ENCODE peak calls at places on chromosomes 13 and 19, in ten cellular contexts. G, C, J, M, P, S, N, V, A and B are unnamed samples.
A peak's percentile ranks its signal among the peaks of the same experiment; 100 is the strongest.

GRCh38 chr19:19259741-19260140 is 13.4 kb downstream of the TM6SF2 start:
- DNase-seq in V (no peak), G (no peak), J (no peak), N (no peak), A (no peak), M (peak; percentile 84), P (no peak), S (no peak), C (no peak), B (no peak)

GRCh38 chr13:45242070-45242469 is 41.2 kb upstream of the KCTD4 start:
- DNase-seq in V (no peak), C (no peak), A (no peak), P (no peak), N (peak; percentile 64), S (no peak), M (no peak), J (no peak), G (no peak), B (no peak)

GRCh38 chr19:57099199-57099661 is 20.6 kb upstream of the USP29 start:
- DNase-seq in A (peak; percentile 12), J (peak; percentile 27), M (peak; percentile 63), G (no peak), N (peak; percentile 7), C (no peak), S (no peak), V (peak; percentile 4), P (no peak), B (peak; percentile 50)

GRCh38 chr13:52085416-52085815 is 43.5 kb downstream of the NEK5 start:
- DNase-seq in J (no peak), S (no peak), V (peak; percentile 68), N (peak; percentile 68), C (no peak), M (no peak), P (no peak), A (no peak), G (no peak), B (no peak)

GRCh38 chr13:111216166-111216960 is 101.3 kb downstream of the ARHGEF7 start:
- DNase-seq in M (peak; percentile 73), A (no peak), G (no peak), N (peak; percentile 31), P (peak; percentile 76), J (no peak), S (no peak), V (no peak), C (no peak), B (peak; percentile 41)

GRCh38 chr19:30312582-30313352 is 59.4 kb upstream of the ZNF536 start:
- DNase-seq in P (no peak), J (no peak), V (no peak), C (no peak), N (no peak), M (no peak), G (no peak), S (no peak), A (no peak), B (no peak)

GRCh38 chr19:38017504-38018150 is 110.6 kb downstream of the SIPA1L3 start:
- DNase-seq in A (no peak), C (no peak), N (no peak), J (no peak), G (no peak), P (no peak), M (no peak), S (no peak), V (no peak), B (no peak)

GRCh38 chr13:44425815-44426078 is 52.1 kb downstream of the SERP2 start:
- DNase-seq in M (peak; percentile 71), V (no peak), J (no peak), S (no peak), P (no peak), A (no peak), N (no peak), G (no peak), C (no peak), B (no peak)

GRCh38 chr19:48363500-48363809 is 285 bp downstream of the TMEM143 start:
- DNase-seq in N (no peak), C (no peak), P (no peak), J (no peak), G (no peak), A (no peak), V (no peak), S (no peak), M (no peak), B (no peak)

GRCh38 chr13:98225036-98225940 is 48.2 kb upstream of the RNF113B start:
- DNase-seq in G (no peak), S (no peak), N (no peak), C (no peak), M (no peak), V (no peak), A (no peak), J (no peak), P (no peak), B (no peak)

GRCh38 chr13:98458431-98458830 is 118.5 kb downstream of the STK24 start:
- DNase-seq in J (no peak), G (no peak), A (no peak), V (no peak), S (no peak), N (no peak), C (no peak), M (no peak), P (no peak), B (no peak)

GRCh38 chr19:47660435-47660832 is 51.5 kb downstream of the BICRA start:
- DNase-seq in G (no peak), M (no peak), S (no peak), N (no peak), V (no peak), A (no peak), C (no peak), P (no peak), J (no peak), B (no peak)

GRCh38 chr13:40502236-40502635 is 164.2 kb downstream of the FOXO1 start:
- DNase-seq in N (peak; percentile 73), J (no peak), M (no peak), S (no peak), V (no peak), P (peak; percentile 3), C (no peak), G (no peak), A (no peak), B (no peak)

GRCh38 chr19:55253842-55254624 is 4.8 kb downstream of the PPP6R1 start:
- DNase-seq in G (no peak), P (no peak), S (no peak), N (no peak), V (no peak), J (no peak), A (no peak), C (no peak), M (no peak), B (peak; percentile 72)

GRCh38 chr13:80211573-80211972 is 129.4 kb downstream of the SPRY2 start:
- DNase-seq in G (no peak), P (no peak), M (no peak), S (no peak), C (no peak), V (no peak), N (no peak), J (no peak), A (no peak), B (no peak)

GRCh38 chr19:31002852-31003251 is 346.4 kb downstream of the TSHZ3 start:
- DNase-seq in S (no peak), V (no peak), A (no peak), P (no peak), J (no peak), N (no peak), M (peak; percentile 21), G (no peak), C (no peak), B (no peak)

GRCh38 chr19:14150041-14150769 is 13.8 kb upstream of the ASF1B start:
- DNase-seq in C (no peak), V (no peak), A (no peak), M (no peak), J (no peak), P (no peak), G (no peak), N (no peak), S (no peak), B (no peak)

GRCh38 chr13:76677047-76677446 is 209.2 kb downstream of the KCTD12 start:
- DNase-seq in S (peak; percentile 79), P (no peak), J (no peak), A (no peak), C (no peak), N (peak; percentile 93), M (no peak), G (no peak), V (no peak), B (no peak)

GRCh38 chr19:43739836-43740235 is 14.9 kb downstream of the SMG9 start:
- DNase-seq in P (no peak), J (no peak), A (no peak), N (no peak), V (no peak), M (no peak), G (no peak), C (no peak), S (no peak), B (no peak)

GRCh38 chr13:60402022-60402421 is 5.0 kb downstream of the TDRD3 start:
- DNase-seq in N (no peak), J (no peak), M (peak; percentile 21), P (no peak), G (no peak), C (no peak), S (no peak), V (no peak), A (no peak), B (no peak)